ENCODE peak calls at places on chromosomes 16 and 17, in five cellular contexts. A, T, U, P and N are unnamed samples. For H3K4me1 and H3K36me3, the result is how much of the 10 kb centered on the place peaks cover.

GRCh38 chr17:43025766-43026537 is 921 bp downstream of the RND2 start:
- DNase-seq in P (no peak), T (no peak), U (no peak), A (no peak), N (no peak)

GRCh38 chr17:82234211-82235055 is 5.6 kb downstream of the SLC16A3 start:
- DNase-seq in A (no peak), P (peak), U (no peak), T (no peak), N (no peak)

GRCh38 chr17:8436169-8436932 is 667 bp downstream of the NDEL1 start:
- DNase-seq in U (peak), P (peak), A (peak), T (peak), N (peak)

GRCh38 chr16:76277099-76278030 is at the start of gene CNTNAP4:
- DNase-seq in T (no peak), A (no peak), P (no peak), U (no peak), N (peak)

GRCh38 chr16:88064011-88064888 is 113.0 kb downstream of the BANP start:
- DNase-seq in A (no peak), U (no peak), P (peak), T (no peak), N (no peak)

GRCh38 chr17:45394001-45394912 is 38.4 kb downstream of the ARHGAP27 start:
- DNase-seq in T (no peak), P (no peak), U (no peak), A (no peak), N (no peak)

GRCh38 chr17:142876-143784 is 5.8 kb downstream of the SCGB1C2 start:
- DNase-seq in T (no peak), U (no peak), A (no peak), P (no peak), N (peak)

GRCh38 chr17:72445055-72445991 is 324.5 kb downstream of the SOX9 start:
- DNase-seq in T (no peak), P (peak), A (no peak), U (no peak), N (no peak)

GRCh38 chr16:592518-593306 is 2.8 kb downstream of the RAB40C start:
- DNase-seq in P (peak), T (no peak), A (no peak), U (peak), N (no peak)

GRCh38 chr17:48439875-48440505 is 10.0 kb upstream of the SKAP1 start:
- DNase-seq in P (no peak), T (no peak), A (peak), U (no peak), N (no peak)

GRCh38 chr17:68794636-68795503 is 160.3 kb downstream of the ABCA8 start:
- DNase-seq in U (no peak), A (no peak), T (no peak), P (no peak), N (peak)

GRCh38 chr16:24070851-24071250 is 185.3 kb upstream of the CACNG3 start:
- DNase-seq in T (peak), P (no peak), U (no peak), A (no peak), N (peak)

GRCh38 chr17:1485748-1486376 is 6.6 kb downstream of the MYO1C start:
- DNase-seq in U (peak), A (peak), T (no peak), P (peak), N (peak)

GRCh38 chr16:74852500-74852875 is 77.9 kb upstream of the FA2H start:
- DNase-seq in A (no peak), U (no peak), P (no peak), T (no peak), N (no peak)

GRCh38 chr17:81142301-81143199 is 22.8 kb upstream of the PVALEF start:
- DNase-seq in T (peak), A (peak), U (peak), P (no peak), N (peak)

GRCh38 chr16:29983420-29984136 is 9.9 kb downstream of the TAOK2 start:
- DNase-seq in T (no peak), A (no peak), P (no peak), U (no peak), N (no peak)

GRCh38 chr17:69625449-69625848 is 211.0 kb downstream of the MAP2K6 start:
- DNase-seq in A (no peak), T (no peak), P (no peak), U (no peak), N (no peak)

GRCh38 chr17:79836952-79837887 is 2.0 kb downstream of the CBX4 start:
- DNase-seq in A (peak), U (peak), P (peak), T (no peak), N (peak)

GRCh38 chr17:69325518-69326301 is 1.2 kb downstream of the ABCA5 start:
- DNase-seq in T (peak), P (no peak), A (no peak), U (no peak), N (no peak)

GRCh38 chr16:31876955-31877828 is 3.6 kb downstream of the ZNF267 start:
- DNase-seq in P (no peak), T (no peak), A (peak), U (no peak), N (no peak)

GRCh38 chr16:69223882-69224281 is 36.9 kb downstream of the SNTB2 start:
- DNase-seq in T (no peak), U (no peak), P (no peak), A (no peak), N (no peak)

GRCh38 chr17:71004413-71004812 is 835.1 kb downstream of the KCNJ2 start:
- DNase-seq in P (no peak), A (no peak), U (no peak), T (no peak), N (no peak)

GRCh38 chr16:87063543-87063942 is 253.6 kb downstream of the C16orf95 start:
- DNase-seq in T (no peak), U (no peak), A (no peak), P (no peak), N (no peak)

GRCh38 chr17:73031472-73031871 is 61.0 kb downstream of the SLC39A11 start:
- DNase-seq in T (no peak), U (no peak), P (no peak), A (no peak), N (no peak)

DNA sequence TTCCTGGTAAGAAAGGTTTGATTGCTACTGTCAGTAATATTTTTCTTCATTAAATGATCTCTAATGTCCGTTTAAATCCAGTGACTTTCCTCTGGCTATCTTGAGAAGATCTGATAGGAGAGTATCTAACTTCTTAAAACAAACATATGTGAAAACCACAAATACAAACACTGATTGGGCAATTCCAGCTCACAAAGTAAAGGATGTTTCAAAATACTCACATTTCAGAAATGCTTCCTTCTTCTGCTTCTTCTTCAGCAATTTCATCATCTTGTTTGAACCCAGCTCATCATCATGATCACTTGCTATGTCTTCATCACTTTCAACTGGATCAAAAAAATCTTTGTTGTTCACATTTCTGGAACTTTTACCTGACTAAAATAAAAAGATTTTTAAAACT is 64.3 kb upstream of the RBL2 start:
- DNase-seq in P (no peak), A (no peak), U (no peak), T (no peak), N (no peak)
- H3K4me1 ChIP-seq in P (under half), A (under half), U (under half), T (under half), N (under half)

GRCh38 chr17:16440814-16441629 is 25.7 kb downstream of the TRPV2 start:
- DNase-seq in P (no peak), U (no peak), T (no peak), A (no peak), N (no peak)
- H3K4me3 ChIP-seq in P (no peak), U (no peak), T (no peak), A (no peak), N (peak)

DNA sequence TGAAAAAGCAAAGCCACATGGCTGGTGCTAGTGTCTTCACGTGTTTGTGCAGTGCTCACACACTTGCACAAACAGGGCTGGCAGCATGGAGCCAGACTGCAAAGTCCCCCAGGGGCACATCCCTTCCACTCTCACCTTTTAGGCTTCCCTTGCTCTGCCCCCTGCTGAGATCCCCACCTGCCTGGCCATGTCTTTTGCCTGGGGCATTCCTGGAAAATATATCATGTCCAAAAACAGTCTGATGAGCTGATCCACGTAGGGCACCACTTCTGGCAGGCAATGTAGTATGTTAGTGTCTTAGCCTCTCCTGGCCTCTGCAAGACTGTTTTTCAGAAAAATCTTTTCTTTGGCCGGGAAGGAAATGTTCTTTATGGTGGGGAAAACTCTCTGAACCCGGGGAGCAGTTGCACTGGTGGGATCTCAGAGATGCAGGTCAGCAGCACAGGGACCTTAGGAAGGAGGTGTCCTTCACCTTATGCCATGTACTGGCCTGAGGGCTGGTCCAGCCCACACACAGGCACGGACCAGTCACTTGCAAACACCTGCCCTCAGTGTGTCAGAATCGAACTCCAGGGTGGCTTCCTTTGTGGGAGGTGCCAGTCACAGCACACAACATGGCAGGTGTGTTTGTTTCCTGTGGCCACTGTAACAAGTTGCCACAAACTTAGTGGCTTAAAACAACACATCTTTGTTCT is 46.4 kb downstream of the MPRIP start:
- DNase-seq in P (no peak), U (no peak), T (no peak), A (no peak), N (no peak)
- H3K36me3 ChIP-seq in P (under half), U (under half), T (half or more), A (under half), N (under half)

GRCh38 chr17:50905460-50905803 is 39.3 kb upstream of the TOB1 start:
- DNase-seq in A (no peak), T (no peak), P (no peak), U (no peak), N (no peak)

GRCh38 chr17:50903604-50904521 is 37.7 kb upstream of the TOB1 start:
- DNase-seq in U (no peak), A (peak), T (no peak), P (no peak), N (no peak)

GRCh38 chr17:50908140-50908859 is 42.1 kb upstream of the TOB1 start:
- DNase-seq in T (no peak), A (no peak), P (no peak), U (no peak), N (no peak)

GRCh38 chr17:50904522-50905459 is 38.6 kb upstream of the TOB1 start:
- DNase-seq in U (peak), A (no peak), P (peak), T (no peak), N (no peak)

DNA sequence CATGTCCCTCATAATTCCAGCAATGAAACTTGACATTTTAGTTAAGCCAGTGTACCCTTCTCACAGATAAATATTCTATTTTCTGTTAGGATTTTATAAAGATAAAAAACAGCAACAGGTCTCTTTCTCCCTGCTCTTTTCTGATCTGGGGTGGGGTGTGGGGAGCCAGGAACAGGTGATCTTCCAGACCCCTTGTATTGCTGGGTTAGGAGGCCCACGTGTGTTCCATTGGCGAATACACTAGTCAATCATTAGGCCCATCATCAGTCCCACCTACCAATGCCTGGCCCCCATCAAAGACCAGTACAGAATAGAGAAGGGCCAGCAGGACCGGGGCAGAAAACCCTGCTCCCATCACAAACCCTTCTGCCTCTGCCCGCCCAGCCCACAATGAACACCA is 40.3 kb upstream of the TOB1 start:
- DNase-seq in P (no peak), U (no peak), T (no peak), A (no peak), N (no peak)
- H3K4me1 ChIP-seq in P (under half), U (under half), T (under half), A (half or more), N (under half)

GRCh38 chr17:76697702-76698465 is 12.9 kb downstream of the MXRA7 start:
- DNase-seq in P (no peak), T (peak), U (no peak), A (no peak), N (peak)

GRCh38 chr17:76696763-76697701 is 13.7 kb downstream of the MXRA7 start:
- DNase-seq in U (peak), A (no peak), T (no peak), P (peak), N (no peak)

GRCh38 chr17:76691379-76692191 is 19.2 kb downstream of the MXRA7 start:
- DNase-seq in T (no peak), U (no peak), A (no peak), P (peak), N (no peak)

GRCh38 chr17:76690596-76691280 is 20.0 kb downstream of the MXRA7 start:
- DNase-seq in P (peak), U (no peak), A (no peak), T (no peak), N (no peak)

GRCh38 chr17:76695059-76695892 is 15.5 kb downstream of the MXRA7 start:
- DNase-seq in T (no peak), A (no peak), U (no peak), P (peak), N (no peak)
- H3K4me3 ChIP-seq in T (no peak), A (no peak), U (no peak), P (no peak), N (no peak)